ENCODE peak calls at places on chromosomes 7 and 10, in four cellular contexts. R is Peyer's patch, Y is uterus, S is tibial nerve. K is an unnamed sample. For H3K4me1 and H3K27me3, the result is how much of the 10 kb centered on the place peaks cover.

GRCh38 chr10:108632044-108632443 is 1291.3 kb downstream of the XPNPEP1 start:
- DNase-seq in R (no peak), Y (no peak), S (no peak), K (no peak)

GRCh38 chr7:138387755-138388475 is 72.1 kb upstream of the TRIM24 start:
- DNase-seq in R (no peak), Y (no peak), S (no peak), K (no peak)

GRCh38 chr7:151886783-151887182 is 9.9 kb upstream of the PRKAG2 start:
- DNase-seq in R (peak), Y (no peak), S (no peak), K (no peak)

GRCh38 chr7:137093198-137093597 is 224.7 kb downstream of the CHRM2 start:
- DNase-seq in R (no peak), Y (no peak), S (no peak), K (no peak)

GRCh38 chr7:101952355-101953247 is 135.2 kb downstream of the CUX1 start:
- DNase-seq in R (no peak), Y (peak), S (no peak), K (no peak)

GRCh38 chr10:117165557-117166419 is 27.7 kb upstream of the VAX1 start:
- DNase-seq in R (peak), Y (no peak), S (no peak), K (no peak)

GRCh38 chr7:79454325-79454960 is 976 bp upstream of the MAGI2 start:
- DNase-seq in R (peak), Y (peak), S (peak), K (no peak)

GRCh38 chr10:133098426-133099124 is 10.9 kb downstream of the ADGRA1 start:
- DNase-seq in R (no peak), Y (no peak), S (no peak), K (no peak)

GRCh38 chr10:27741173-27742091 is 4.2 kb downstream of the MKX start:
- DNase-seq in R (no peak), Y (peak), S (no peak), K (no peak)

GRCh38 chr7:134356421-134356936 is 39.7 kb upstream of the SLC35B4 start:
- DNase-seq in R (peak), Y (no peak), S (no peak), K (no peak)

GRCh38 chr10:46526682-46527038 is 29.8 kb downstream of the GPRIN2 start:
- DNase-seq in R (peak), Y (peak), S (no peak), K (peak)

GRCh38 chr10:24438800-24439199 is 229.9 kb downstream of the KIAA1217 start:
- DNase-seq in R (no peak), Y (no peak), S (no peak), K (no peak)

GRCh38 chr10:79946270-79947082 is 2.4 kb downstream of the SFTPD start:
- DNase-seq in R (no peak), Y (no peak), S (no peak), K (peak)

GRCh38 chr10:73522263-73522662 is 26.4 kb upstream of the PPP3CB start:
- DNase-seq in R (no peak), Y (no peak), S (no peak), K (no peak)

GRCh38 chr10:34814228-34815173 is 595 bp downstream of the PARD3 start:
- DNase-seq in R (peak), Y (peak), S (no peak), K (peak)

GRCh38 chr7:105024734-105025133 is 10.7 kb downstream of the KMT2E start:
- DNase-seq in R (no peak), Y (no peak), S (no peak), K (no peak)

GRCh38 chr10:127524869-127525268 is 24.2 kb upstream of the NPS start:
- DNase-seq in R (no peak), Y (no peak), S (no peak), K (no peak)

GRCh38 chr10:4894335-4894734 is 68.3 kb downstream of the AKR1E2 start:
- DNase-seq in R (no peak), Y (no peak), S (no peak), K (no peak)

GRCh38 chr10:24446739-24447138 is 237.8 kb downstream of the KIAA1217 start:
- DNase-seq in R (no peak), Y (no peak), S (no peak), K (no peak)

DNA sequence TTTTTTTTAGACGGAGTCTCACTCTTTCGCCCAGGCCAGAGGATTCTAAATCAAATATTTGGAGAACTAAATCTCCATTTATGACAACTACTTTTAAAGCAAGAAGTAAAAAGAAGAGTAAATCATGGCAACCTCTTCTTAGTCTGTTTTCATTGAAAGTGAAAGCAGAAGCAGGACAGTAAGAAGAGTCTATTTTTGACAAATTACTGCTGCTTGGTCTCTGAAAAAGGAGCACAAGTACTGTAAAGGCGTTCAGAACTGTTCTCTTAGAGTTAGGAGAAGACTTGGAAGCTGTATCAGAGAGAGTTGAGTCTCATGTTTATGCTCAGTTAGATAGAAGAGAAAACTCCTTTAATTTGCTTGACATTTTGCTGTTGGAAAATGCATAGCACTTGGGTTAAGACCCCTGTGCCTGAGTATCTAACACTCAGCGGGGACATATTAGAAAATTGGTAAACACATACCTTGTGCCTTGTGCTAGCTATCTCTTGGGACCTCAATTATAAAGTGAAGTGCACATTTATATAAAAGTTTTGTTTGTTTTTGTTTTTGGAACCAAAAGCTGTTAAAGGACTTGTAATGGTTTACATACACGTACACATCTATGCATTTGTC is 433.0 kb downstream of the ANKRD7 start:
- DNase-seq in R (no peak), Y (no peak), S (no peak), K (no peak)
- H3K4me1 ChIP-seq in R (under half), Y (under half), S (under half), K (under half)

DNA sequence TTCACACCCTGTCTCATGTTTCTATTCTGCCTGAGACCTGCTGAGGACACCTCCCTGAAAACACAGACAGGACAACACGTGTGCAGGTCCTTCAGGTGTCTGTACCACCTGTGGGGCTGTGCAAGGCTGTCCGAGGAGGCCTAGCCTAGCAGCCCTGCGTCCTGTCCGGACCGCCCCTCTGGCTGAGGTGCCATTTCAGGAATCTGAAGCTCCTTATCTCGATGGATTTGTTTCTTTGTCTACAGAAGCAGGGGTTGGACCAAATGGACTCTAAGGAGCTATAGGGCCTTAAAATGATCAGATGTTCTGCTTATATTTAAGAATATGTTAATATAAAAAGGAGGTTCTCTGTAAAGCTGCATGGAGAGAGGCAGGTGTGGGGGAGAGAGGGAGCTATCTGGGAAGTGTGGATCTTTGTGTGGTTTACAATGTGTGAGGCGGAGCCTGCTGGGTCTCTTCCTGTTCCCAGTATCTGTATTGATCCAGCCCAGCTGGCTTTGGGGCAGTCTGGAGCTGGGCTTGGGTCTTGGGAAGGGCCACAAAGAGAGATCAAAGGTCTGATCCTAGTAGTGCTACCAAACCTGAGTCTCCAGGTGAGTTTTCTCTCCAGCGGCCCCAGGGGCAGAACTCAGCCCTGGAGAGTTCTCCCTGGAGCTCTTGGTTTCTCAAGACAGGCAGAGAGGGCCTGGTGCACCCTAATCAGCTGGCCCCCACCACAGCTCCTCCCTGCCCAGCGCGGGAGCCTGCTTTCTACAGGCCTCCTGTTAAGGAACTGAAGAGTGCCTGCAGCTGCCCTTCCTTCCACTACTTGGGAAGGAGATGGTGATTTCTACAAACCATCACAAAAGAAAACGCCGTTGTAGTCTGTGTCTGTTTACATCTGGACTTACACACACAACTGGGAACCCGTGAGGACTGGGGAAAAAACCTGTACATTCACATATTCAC is 3.4 kb upstream of the MNX1 start:
- DNase-seq in R (no peak), Y (no peak), S (no peak), K (no peak)
- H3K27me3 ChIP-seq in R (half or more), Y (under half), S (half or more), K (half or more)

GRCh38 chr7:6505685-6506559 is 45.3 kb downstream of the GRID2IP start:
- DNase-seq in R (no peak), Y (no peak), S (no peak), K (no peak)
- TF ChIP-seq POLR2A in R (no peak), Y (no peak), S (no peak), K (no peak)

DNA sequence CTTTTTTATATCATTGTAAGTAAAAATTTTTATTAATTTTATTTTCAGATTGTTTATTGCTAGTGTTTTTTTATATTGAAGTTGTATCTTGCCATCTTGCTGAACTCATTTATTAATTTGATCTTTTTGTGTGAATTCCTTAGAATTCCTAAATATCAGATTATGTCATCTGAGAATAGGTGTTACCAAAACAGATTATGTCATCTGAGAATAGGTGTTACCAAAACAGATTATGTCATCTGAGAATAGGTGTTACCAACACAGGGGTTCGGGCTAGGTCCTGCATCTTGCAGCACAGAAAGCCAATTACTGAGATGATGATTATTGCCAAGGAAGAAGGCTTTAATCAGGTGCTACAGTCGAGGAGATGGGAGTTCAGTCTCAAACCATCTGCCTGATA is 383.4 kb downstream of the CNTNAP2 start:
- DNase-seq in R (no peak), Y (no peak), S (no peak), K (no peak)
- H3K4me1 ChIP-seq in R (under half), Y (under half), S (under half), K (under half)

GRCh38 chr7:96991850-96992623 is 13.3 kb upstream of the DLX6 start:
- DNase-seq in R (no peak), Y (no peak), S (no peak), K (no peak)
- H3K27me3 ChIP-seq in R (under half), Y (half or more), S (half or more), K (half or more)

GRCh38 chr10:96832721-96833219 is 672 bp downstream of the LCOR start:
- DNase-seq in R (peak), Y (peak), S (peak), K (peak)
- TF ChIP-seq POLR2A in R (peak), Y (no peak), S (peak), K (no peak)

DNA sequence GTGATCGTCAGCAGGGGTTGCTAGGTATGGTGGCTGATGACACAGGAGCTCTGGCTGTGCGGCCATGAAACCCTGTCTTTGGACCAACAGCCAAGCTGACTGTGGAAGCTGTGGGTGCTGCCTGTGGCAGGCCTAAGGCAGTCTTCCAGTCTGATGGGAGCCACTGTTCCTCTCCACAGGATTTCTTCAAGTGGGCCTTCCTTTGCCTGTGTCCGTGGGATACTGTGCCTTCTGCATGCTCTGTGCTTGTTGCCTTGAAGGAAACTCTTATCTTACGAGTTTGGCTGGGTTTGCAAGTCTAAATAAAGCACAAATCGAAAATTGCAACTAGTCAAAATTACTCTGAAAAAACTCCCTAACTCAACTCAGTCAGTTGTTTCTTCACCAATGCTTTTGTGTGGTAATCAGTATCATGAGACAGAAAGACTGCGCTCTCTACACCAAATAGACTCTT is 101.9 kb upstream of the PDLIM1 start:
- DNase-seq in R (no peak), Y (no peak), S (no peak), K (no peak)
- H3K4me1 ChIP-seq in R (under half), Y (under half), S (under half), K (half or more)

GRCh38 chr10:76880931-76881330 is 756.7 kb downstream of the KCNMA1 start:
- DNase-seq in R (no peak), Y (no peak), S (no peak), K (no peak)
- H3K27me3 ChIP-seq in R (under half), Y (under half), S (under half), K (under half)

GRCh38 chr10:121822724-121823123 is 105.1 kb downstream of the ATE1 start:
- DNase-seq in R (no peak), Y (no peak), S (no peak), K (no peak)

GRCh38 chr10:121822180-121822579 is 105.7 kb downstream of the ATE1 start:
- DNase-seq in R (no peak), Y (no peak), S (no peak), K (no peak)

GRCh38 chr10:121818599-121818998 is 109.2 kb downstream of the ATE1 start:
- DNase-seq in R (no peak), Y (no peak), S (no peak), K (no peak)

GRCh38 chr10:121823993-121824463 is 103.8 kb downstream of the ATE1 start:
- DNase-seq in R (no peak), Y (no peak), S (no peak), K (no peak)

DNA sequence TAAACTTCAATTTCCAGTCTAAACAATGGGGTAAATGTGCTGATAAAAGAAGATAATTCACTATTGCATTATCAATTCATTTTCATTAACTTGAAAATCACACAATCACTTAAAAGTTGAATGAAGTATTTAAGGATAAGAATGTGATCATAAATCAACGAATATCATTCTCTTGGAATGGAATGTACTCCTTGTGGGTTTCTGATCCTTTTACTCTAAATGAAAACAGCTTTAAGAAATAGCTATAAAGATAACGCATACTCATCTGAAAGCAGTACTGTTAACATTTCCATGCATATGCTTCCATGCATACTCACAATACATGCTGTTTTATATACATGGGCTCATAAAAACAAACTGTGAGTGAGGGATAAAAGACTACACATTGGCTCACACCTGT is 108.8 kb downstream of the ATE1 start:
- DNase-seq in R (no peak), Y (no peak), S (no peak), K (no peak)
- TF ChIP-seq POLR2A in R (no peak), Y (no peak), S (no peak), K (no peak)

GRCh38 chr10:71725998-71726672 is 6.6 kb upstream of the C10orf105 start:
- DNase-seq in R (no peak), Y (no peak), S (no peak), K (no peak)
- H3K4me1 ChIP-seq in R (half or more), Y (under half), S (under half), K (under half)

K was measured in stomach.